ENCODE peak calls at places on chromosome 2, in eight cellular contexts. W is cardiac muscle cell, Z is astrocyte, P is esophagus squamous epithelium, X is GM23248, R is testis, A is pancreas, G is A549. Q is an unnamed sample.

GRCh38 chr2:23993736-23994269 is 16.1 kb upstream of the MFSD2B start:
- DNase-seq in Z (no peak), W (no peak), X (no peak), R (no peak), G (no peak), P (no peak), A (no peak), Q (no peak)

GRCh38 chr2:153986488-153987229 is 114.9 kb downstream of the GALNT13 start:
- DNase-seq in X (peak), Z (peak), A (no peak), W (no peak), G (peak), P (no peak), R (no peak), Q (no peak)

GRCh38 chr2:129361688-129362087 is 617.8 kb upstream of the RAB6C start:
- DNase-seq in G (no peak), A (no peak), X (no peak), W (no peak), P (no peak), R (no peak), Z (no peak), Q (no peak)

GRCh38 chr2:42886921-42887320 is 94.5 kb upstream of the HAAO start:
- DNase-seq in A (no peak), P (no peak), W (no peak), Z (peak), X (no peak), G (no peak), R (no peak), Q (peak)

GRCh38 chr2:15633971-15634346 is 42.3 kb downstream of the DDX1 start:
- DNase-seq in R (no peak), A (no peak), W (no peak), X (no peak), P (no peak), Z (no peak), G (no peak), Q (no peak)

GRCh38 chr2:98730851-98731708 is at the start of gene MGAT4A:
- DNase-seq in G (peak), X (peak), A (peak), W (peak), P (no peak), Z (no peak), R (peak), Q (no peak)

GRCh38 chr2:205806126-205806905 is 124.0 kb downstream of the NRP2 start:
- DNase-seq in Z (no peak), W (no peak), X (no peak), R (no peak), G (peak), A (peak), P (no peak), Q (no peak)

GRCh38 chr2:137942785-137943034 is 21.6 kb upstream of the HNMT start:
- DNase-seq in A (no peak), W (no peak), Z (no peak), R (no peak), P (no peak), X (no peak), G (peak), Q (no peak)

GRCh38 chr2:76210551-76210950 is 499.8 kb upstream of the GCFC2 start:
- DNase-seq in R (no peak), A (no peak), P (no peak), X (no peak), Z (no peak), W (no peak), G (no peak), Q (no peak)

GRCh38 chr2:230226090-230226551 is 585 bp downstream of the SP140 start:
- DNase-seq in P (no peak), Z (no peak), X (no peak), W (no peak), R (no peak), A (no peak), G (no peak), Q (no peak)
- H3K4me3 ChIP-seq in P (no peak), Z (no peak), X (no peak), W (no peak), R (no peak), A (no peak), G (no peak), Q (no peak)

GRCh38 chr2:28602751-28603639 is 107.1 kb downstream of the PLB1 start:
- DNase-seq in G (no peak), P (no peak), A (no peak), W (peak), R (no peak), X (no peak), Z (no peak), Q (no peak)

GRCh38 chr2:28603821-28604220 is 108.0 kb downstream of the PLB1 start:
- DNase-seq in P (no peak), R (no peak), X (no peak), A (no peak), W (no peak), G (no peak), Z (no peak), Q (no peak)

GRCh38 chr2:28606986-28607441 is 111.2 kb downstream of the PLB1 start:
- DNase-seq in P (no peak), A (no peak), X (no peak), R (no peak), Z (peak), W (no peak), G (peak), Q (no peak)

GRCh38 chr2:28602136-28602660 is 106.3 kb downstream of the PLB1 start:
- DNase-seq in A (no peak), G (no peak), P (no peak), W (no peak), X (no peak), R (no peak), Z (no peak), Q (no peak)

GRCh38 chr2:28604284-28604843 is 108.5 kb downstream of the PLB1 start:
- DNase-seq in A (no peak), W (no peak), Z (no peak), R (no peak), G (no peak), P (no peak), X (no peak), Q (no peak)
- H3K27ac ChIP-seq in A (no peak), W (no peak), Z (no peak), R (no peak), G (no peak), P (no peak), X (no peak), Q (no peak)

DNA sequence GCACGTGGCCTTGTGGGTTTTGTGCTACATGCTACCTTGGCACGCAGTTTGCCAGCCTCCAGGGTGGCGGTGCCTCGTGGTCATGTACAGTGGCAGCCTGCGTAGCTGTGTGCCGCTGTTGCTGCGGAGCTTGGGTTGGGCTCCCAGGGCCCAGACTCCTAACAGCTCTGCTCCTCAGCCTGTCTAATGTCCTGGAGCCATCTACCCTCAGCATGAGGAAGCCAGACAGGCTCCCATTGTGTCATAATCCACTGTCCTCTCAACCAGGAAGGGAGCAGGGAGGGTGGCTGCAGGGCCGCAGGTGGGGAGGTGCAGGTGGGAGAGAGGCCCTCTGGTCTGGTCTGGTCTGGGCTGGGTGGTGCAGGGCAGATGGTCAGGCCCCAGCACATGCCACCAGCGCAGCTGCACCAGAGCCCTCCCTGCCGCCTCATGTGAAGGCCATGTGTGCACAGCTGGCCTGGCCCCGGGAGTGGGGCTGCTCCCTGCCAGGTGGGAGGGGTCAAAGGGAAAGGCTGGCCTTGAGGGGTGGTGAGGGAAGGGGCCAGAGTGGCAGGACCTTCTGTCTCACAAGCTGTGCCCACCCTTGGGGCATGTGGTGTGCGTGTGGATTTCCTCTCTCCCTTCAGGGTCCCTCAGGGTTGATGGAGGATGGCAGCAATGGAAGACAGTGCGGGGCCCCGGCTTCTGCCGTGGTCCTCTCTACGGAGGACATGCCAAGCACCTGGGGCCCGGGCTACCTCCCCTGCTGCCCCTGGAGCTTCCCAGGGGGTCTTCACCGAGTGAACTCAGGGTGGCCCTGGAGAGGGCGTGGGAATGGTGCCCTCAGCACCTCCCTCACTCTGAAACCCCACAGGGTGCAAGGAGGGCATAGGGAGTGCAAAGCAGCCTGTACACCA is 4.8 kb downstream of the ATOH8 start:
- DNase-seq in Z (no peak), P (no peak), X (peak), A (peak), W (no peak), R (no peak), G (no peak), Q (no peak)
- H3K4me3 ChIP-seq in Z (no peak), P (no peak), X (no peak), A (no peak), W (no peak), R (no peak), G (no peak), Q (no peak)

DNA sequence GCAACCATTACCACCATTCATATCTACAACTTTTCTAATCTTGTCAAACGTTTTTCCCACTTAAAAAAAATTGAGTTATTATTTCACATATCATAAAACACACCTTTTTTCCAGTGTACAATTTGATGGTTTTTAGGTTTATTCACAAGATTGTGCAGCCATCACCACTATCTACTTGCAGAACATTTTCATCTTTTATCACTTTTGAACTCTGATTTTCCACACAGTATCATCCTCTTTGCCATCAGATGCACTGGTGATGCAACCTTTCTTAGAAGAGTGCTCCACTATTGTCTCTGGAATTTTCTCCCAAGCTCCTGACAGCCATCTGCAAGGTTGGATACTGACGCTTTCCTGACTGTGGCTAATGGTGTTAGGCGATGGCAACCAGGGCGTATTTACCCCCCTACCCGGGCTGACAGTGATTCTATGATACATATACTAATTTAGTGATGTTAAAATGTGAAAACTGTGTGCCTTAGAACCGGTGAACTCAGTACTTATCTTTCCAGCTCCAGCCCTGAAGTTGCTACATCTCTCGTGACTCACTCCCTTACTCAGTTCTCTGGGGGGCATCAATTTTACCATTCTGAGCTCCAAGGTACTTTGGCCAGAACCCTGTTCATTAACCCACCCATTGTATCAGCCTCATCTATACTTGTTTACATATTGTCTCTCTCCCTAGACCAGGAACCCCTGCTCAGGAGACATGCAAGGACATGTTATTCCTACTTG is 105.4 kb upstream of the SPRED2 start:
- DNase-seq in R (no peak), Z (no peak), G (no peak), W (peak), X (peak), A (no peak), P (no peak), Q (peak)
- H3K27ac ChIP-seq in R (no peak), Z (no peak), G (peak), W (no peak), X (peak), A (no peak), P (no peak), Q (no peak)

DNA sequence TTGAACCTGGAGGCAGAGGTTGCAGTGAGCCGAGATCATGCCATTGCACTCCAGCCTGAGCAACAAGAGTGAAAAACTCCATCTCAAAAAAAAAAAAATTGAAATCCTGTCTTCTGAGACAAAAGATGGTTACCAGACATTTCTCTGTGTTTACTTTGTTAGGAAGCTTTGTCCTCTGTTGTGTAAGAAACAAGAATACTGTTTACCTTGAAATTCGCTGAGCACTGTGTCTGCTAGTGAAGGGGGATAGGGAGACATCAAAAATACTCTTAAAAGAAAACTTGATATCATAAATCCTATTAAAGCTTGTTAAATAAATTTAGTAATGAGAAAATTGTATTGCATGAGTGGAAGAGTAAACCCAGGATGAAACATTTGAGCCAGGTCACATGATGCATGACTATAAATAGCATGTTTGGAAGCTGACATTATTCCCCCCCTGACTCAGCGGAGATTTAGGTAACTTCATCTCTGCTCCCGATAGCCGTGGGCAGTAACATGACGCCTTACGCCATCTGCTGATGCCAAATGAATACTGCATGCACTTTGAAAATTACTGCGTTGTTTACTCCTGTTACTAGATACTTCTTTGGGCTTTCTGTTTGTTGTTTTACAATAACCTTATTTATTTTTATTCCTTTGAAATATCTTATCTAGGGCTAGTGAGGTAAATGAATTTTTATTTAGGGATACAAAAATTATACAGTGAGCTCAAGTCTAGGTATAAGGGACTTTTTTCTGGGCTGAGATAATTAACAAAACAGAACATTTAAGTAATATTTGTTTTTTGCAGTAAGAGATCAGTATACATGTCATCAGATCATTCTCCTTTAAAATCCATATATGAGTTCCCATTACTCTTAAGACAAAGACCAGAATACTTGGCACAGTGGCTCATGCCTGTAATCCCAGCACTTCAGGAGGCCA is 134.9 kb downstream of the MAP3K20 start:
- DNase-seq in G (peak), Z (peak), A (no peak), X (peak), P (peak), W (peak), R (peak), Q (peak)
- H3K4me3 ChIP-seq in G (no peak), Z (no peak), A (no peak), X (no peak), P (no peak), W (no peak), R (no peak), Q (no peak)

GRCh38 chr2:8536686-8537571 is 144.9 kb upstream of the ID2 start:
- DNase-seq in X (peak), Z (peak), G (no peak), W (peak), P (no peak), R (no peak), A (no peak), Q (no peak)
- H3K27ac ChIP-seq in X (peak), Z (no peak), G (peak), W (peak), P (peak), R (no peak), A (no peak), Q (no peak)

Q was measured in brain microvascular endothelial cell.